ENCODE peak calls at places on chromosomes 11 and 22, in six cellular contexts. Y, Z, N, I, E and O are unnamed samples.

GRCh38 chr11:121890377-121890776 is 225.6 kb downstream of the BLID start:
- DNase-seq in Y (no peak), Z (peak), N (peak), I (peak), E (peak), O (peak)

GRCh38 chr11:38254849-38255248 is 1656.8 kb upstream of the RAG2 start:
- DNase-seq in Y (no peak), Z (no peak), N (no peak), I (no peak), E (no peak), O (no peak)

GRCh38 chr11:6548121-6548520 is 51.0 kb downstream of the DNHD1 start:
- DNase-seq in Y (no peak), Z (no peak), N (no peak), I (no peak), E (no peak), O (no peak)

GRCh38 chr11:73428227-73428626 is 52.0 kb downstream of the RELT start:
- DNase-seq in Y (no peak), Z (no peak), N (no peak), I (no peak), E (no peak), O (no peak)

GRCh38 chr11:4644233-4644632 is 451 bp downstream of the OR51E1 start:
- DNase-seq in Y (no peak), Z (no peak), N (no peak), I (no peak), E (no peak), O (no peak)

GRCh38 chr22:33579448-33580093 is 340.7 kb downstream of the LARGE1 start:
- DNase-seq in Y (no peak), Z (peak), N (peak), I (peak), E (no peak), O (peak)

GRCh38 chr22:47066616-47066905 is 304.1 kb downstream of the TBC1D22A start:
- DNase-seq in Y (no peak), Z (no peak), N (no peak), I (no peak), E (no peak), O (no peak)

GRCh38 chr11:76296731-76297130 is 84.2 kb downstream of the THAP12 start:
- DNase-seq in Y (no peak), Z (no peak), N (no peak), I (no peak), E (no peak), O (no peak)

GRCh38 chr22:31340360-31340759 is 5.8 kb downstream of the PATZ1 start:
- DNase-seq in Y (no peak), Z (no peak), N (no peak), I (no peak), E (no peak), O (no peak)

GRCh38 chr22:39251762-39252460 is 7.1 kb upstream of the PDGFB start:
- DNase-seq in Y (no peak), Z (no peak), N (no peak), I (no peak), E (no peak), O (no peak)

GRCh38 chr22:22697377-22698120 is 53.1 kb downstream of the GGTLC2 start:
- DNase-seq in Y (no peak), Z (no peak), N (no peak), I (no peak), E (peak), O (no peak)

GRCh38 chr11:82315093-82315492 is 418.6 kb downstream of the FAM181B start:
- DNase-seq in Y (no peak), Z (no peak), N (no peak), I (no peak), E (no peak), O (no peak)
- TF ChIP-seq CTCF in Y (no peak), Z (no peak), N (no peak), I (no peak), E (no peak), O (no peak)

DNA sequence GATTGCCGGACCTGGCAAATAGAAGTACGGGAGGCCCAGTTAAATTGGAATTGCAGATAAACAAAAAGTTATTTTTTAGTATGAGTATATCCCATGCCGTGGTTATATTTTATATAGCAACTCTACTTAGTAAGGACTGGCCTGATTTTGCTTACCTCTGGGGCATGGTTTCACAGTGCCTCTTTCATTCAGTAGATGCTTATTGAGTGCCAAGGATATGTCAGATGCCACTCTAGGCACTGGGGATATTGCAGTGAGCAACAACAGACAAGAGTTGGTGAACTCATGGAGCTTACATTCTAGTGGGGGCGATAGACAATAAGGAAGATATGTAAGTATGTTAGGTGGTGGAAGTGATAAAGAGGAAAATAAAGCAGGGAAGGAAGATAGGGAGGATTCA is 112.2 kb downstream of the TEAD1 start:
- DNase-seq in Y (no peak), Z (no peak), N (no peak), I (no peak), E (no peak), O (no peak)
- H3K4me3 ChIP-seq in Y (no peak), Z (no peak), N (no peak), I (no peak), E (no peak), O (no peak)

DNA sequence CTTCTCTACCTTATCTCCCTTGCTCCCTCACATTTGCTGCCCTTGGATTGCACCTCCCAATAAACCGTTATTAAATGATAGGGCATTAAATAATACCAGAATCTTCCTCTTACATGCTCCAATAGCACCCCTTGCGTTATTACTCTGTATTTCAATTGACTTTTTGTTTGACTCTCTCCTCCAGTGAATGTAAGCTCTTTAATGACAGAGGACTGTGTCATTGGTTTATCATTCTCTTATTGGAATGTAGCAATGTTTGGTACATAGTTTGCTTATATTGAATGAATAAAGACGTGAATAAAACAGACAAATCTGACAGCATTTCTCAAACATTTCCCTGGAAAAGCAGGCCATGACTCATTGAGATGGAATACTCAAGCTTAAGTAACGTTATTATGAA is 8.7 kb upstream of the MPEG1 start:
- DNase-seq in Y (no peak), Z (peak), N (peak), I (peak), E (no peak), O (peak)
- TF ChIP-seq CTCF in Y (no peak), Z (peak), N (peak), I (peak), E (no peak), O (peak)

GRCh38 chr22:19419086-19419463 is 12.5 kb downstream of the HIRA start:
- DNase-seq in Y (no peak), Z (no peak), N (no peak), I (no peak), E (no peak), O (no peak)
- H3K4me3 ChIP-seq in Y (no peak), Z (no peak), N (no peak), I (no peak), E (no peak), O (no peak)

DNA sequence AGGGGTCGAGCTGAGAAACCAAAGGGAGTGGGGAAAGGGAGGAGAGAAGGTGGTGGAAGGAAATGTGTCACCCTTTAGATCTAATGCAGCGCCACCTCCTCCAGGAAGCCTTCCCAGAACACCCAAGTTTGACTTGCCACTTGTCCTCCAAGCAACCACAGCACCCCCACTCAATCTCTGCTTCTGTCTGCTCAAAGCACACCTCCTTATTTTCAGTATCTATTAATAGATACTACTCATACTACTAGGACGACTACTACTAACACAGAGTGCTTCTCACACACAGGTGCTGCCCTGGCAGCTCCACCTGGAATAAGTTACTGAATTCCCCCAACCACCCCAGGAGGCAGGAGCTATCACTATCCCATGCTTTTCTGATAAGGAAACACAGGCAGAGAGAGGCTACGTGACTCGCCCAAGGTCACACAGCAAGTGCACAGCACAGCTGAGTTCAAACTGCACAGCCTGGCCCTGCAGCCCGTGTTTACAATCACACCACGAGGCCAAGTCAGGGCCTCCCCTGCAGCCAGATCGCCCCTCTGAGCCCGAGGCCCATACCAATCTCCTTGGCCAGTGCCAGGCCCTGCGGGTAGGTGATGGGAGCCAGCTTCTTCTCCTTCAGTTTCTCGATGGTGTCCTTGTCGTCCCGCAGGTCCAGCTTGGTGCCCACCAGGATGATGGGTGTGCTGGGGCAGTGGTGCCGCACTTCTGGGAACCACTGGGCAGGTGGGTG is 13.2 kb downstream of the RAC2 start:
- DNase-seq in Y (no peak), Z (no peak), N (no peak), I (no peak), E (peak), O (no peak)
- TF ChIP-seq CTCF in Y (no peak), Z (no peak), N (no peak), I (no peak), E (no peak), O (no peak)